ENCODE peak calls at places on chromosomes 5 and 9, in six cellular contexts. K, S, W, L, J and Y are unnamed samples.

GRCh38 chr5:92364986-92365550 is 982.0 kb upstream of the ARRDC3 start:
- DNase-seq in K (no peak), S (no peak), W (no peak), L (peak), J (no peak), Y (no peak)

GRCh38 chr5:118637947-118638670 is 350.2 kb downstream of the DTWD2 start:
- DNase-seq in K (no peak), S (no peak), W (no peak), L (no peak), J (no peak), Y (no peak)

GRCh38 chr5:172716796-172717313 is 54.1 kb downstream of the DUSP1 start:
- DNase-seq in K (no peak), S (peak), W (peak), L (peak), J (peak), Y (peak)

GRCh38 chr9:125151730-125152129 is 8.4 kb upstream of the SCAI start:
- DNase-seq in K (no peak), S (no peak), W (no peak), L (no peak), J (no peak), Y (no peak)

GRCh38 chr9:112166176-112167140 is 8.6 kb downstream of the SUSD1 start:
- DNase-seq in K (no peak), S (no peak), W (peak), L (no peak), J (no peak), Y (peak)

GRCh38 chr5:111676926-111677415 is 80.0 kb downstream of the NREP start:
- DNase-seq in K (no peak), S (no peak), W (no peak), L (no peak), J (no peak), Y (no peak)

GRCh38 chr9:84271004-84271886 is 69.3 kb downstream of the SLC28A3 start:
- DNase-seq in K (peak), S (no peak), W (no peak), L (peak), J (no peak), Y (no peak)

GRCh38 chr5:178519804-178520203 is 70.4 kb downstream of the COL23A1 start:
- DNase-seq in K (no peak), S (no peak), W (no peak), L (no peak), J (no peak), Y (no peak)

GRCh38 chr5:73812457-73812856 is 186.5 kb downstream of the ARHGEF28 start:
- DNase-seq in K (no peak), S (no peak), W (peak), L (no peak), J (no peak), Y (peak)

GRCh38 chr5:32116574-32117313 is 57.4 kb downstream of the GOLPH3 start:
- DNase-seq in K (no peak), S (no peak), W (no peak), L (no peak), J (no peak), Y (no peak)

GRCh38 chr9:88691096-88691495 is 156.1 kb downstream of the NXNL2 start:
- DNase-seq in K (no peak), S (no peak), W (no peak), L (no peak), J (no peak), Y (no peak)

GRCh38 chr5:173331956-173332479 is 3.8 kb upstream of the STC2 start:
- DNase-seq in K (peak), S (peak), W (peak), L (peak), J (peak), Y (peak)